ENCODE peak calls at places on chromosomes 6 and 20, in ten cellular contexts. T is activated CD4-positive, alpha-beta T cell treated with anti-CD3 and anti-CD28 coated beads, Interleukin-2, amount 50 U/mL, for 24 hours; H is MM.1S; K is DMS 273 treated with DMSO at 0.1 percent for 48 hours; C is HCT116; R is pons; F is M059J; Y is NCI-H1105; M is nucleus accumbens; Z is putamen. Q is an unnamed sample.

GRCh38 chr6:16179063-16179462 is 50.2 kb downstream of the MYLIP start:
- DNase-seq in H (no peak), Y (no peak), R (no peak), F (no peak), K (no peak), C (no peak), M (no peak), Z (no peak), T (no peak), Q (no peak)

GRCh38 chr20:19692685-19693119 is 65.4 kb upstream of the RIN2 start:
- DNase-seq in C (peak; percentile 37), M (no peak), Y (peak; percentile 9), H (peak; percentile 58), K (no peak), Z (peak; percentile 20), T (peak; percentile 21), F (peak; percentile 56), R (peak; percentile 23), Q (peak; percentile 45)

GRCh38 chr20:39588148-39588757 is 626.1 kb downstream of the DHX35 start:
- DNase-seq in M (no peak), R (no peak), H (no peak), F (peak; percentile 27), Y (no peak), C (no peak), K (no peak), T (no peak), Z (no peak), Q (no peak)

GRCh38 chr6:36064770-36065396 is 37.3 kb downstream of the MAPK14 start:
- DNase-seq in F (no peak), T (no peak), K (no peak), M (no peak), Y (no peak), C (no peak), Z (no peak), H (no peak), R (no peak), Q (no peak)

GRCh38 chr6:111804627-111805235 is 68.5 kb downstream of the FYN start:
- DNase-seq in T (peak; percentile 68), F (peak; percentile 93), K (no peak), M (no peak), R (no peak), C (no peak), Y (no peak), H (peak; percentile 36), Z (no peak), Q (peak; percentile 22)

GRCh38 chr6:44056392-44057237 is 70.6 kb downstream of the MRPL14 start:
- DNase-seq in H (no peak), K (no peak), Y (no peak), Z (no peak), T (no peak), R (peak; percentile 75), C (no peak), M (no peak), F (peak; percentile 89), Q (peak; percentile 88)

GRCh38 chr6:19759117-19759880 is 77.9 kb upstream of the ID4 start:
- DNase-seq in Z (no peak), Y (no peak), T (no peak), K (no peak), C (no peak), F (peak; percentile 96), R (no peak), M (no peak), H (no peak), Q (peak; percentile 89)

GRCh38 chr6:139028242-139028657 is 295 bp upstream of the ABRACL start:
- DNase-seq in C (no peak), F (no peak), M (no peak), K (peak; percentile 20), H (no peak), Y (peak; percentile 68), R (no peak), T (no peak), Z (no peak), Q (no peak)

GRCh38 chr6:170097505-170098427 is 193.1 kb downstream of the DLL1 start:
- DNase-seq in R (no peak), Y (no peak), C (no peak), T (no peak), F (no peak), H (no peak), K (no peak), Z (no peak), M (no peak), Q (no peak)

GRCh38 chr6:54002118-54002517 is 109.1 kb upstream of the MLIP start:
- DNase-seq in K (no peak), M (no peak), C (no peak), T (no peak), R (no peak), H (no peak), F (peak; percentile 41), Z (no peak), Y (no peak), Q (no peak)

Q was measured in A172.